ENCODE peak calls at places on chromosomes 12 and 14, in four cellular contexts. One of them, this sample, is unnamed. For H3K4me1, the result is how much of the 10 kb centered on the place peaks cover.

GRCh38 chr12:4015225-4016076 is 142.3 kb upstream of the PARP11 start:
- DNase-seq in HepG2: peak
- DNase-seq in H1: no peak
- DNase-seq in GM12878: no peak
- DNase-seq in this sample: no peak

GRCh38 chr14:101963611-101964296 is 619 bp upstream of the DYNC1H1 start:
- DNase-seq in GM12878: no peak
- DNase-seq in HepG2: no peak
- DNase-seq in H1: no peak
- DNase-seq in this sample: no peak

GRCh38 chr12:108389544-108389943 is 50.4 kb upstream of the CMKLR1 start:
- DNase-seq in H1: no peak
- DNase-seq in GM12878: no peak
- DNase-seq in HepG2: no peak
- DNase-seq in this sample: no peak

GRCh38 chr14:73227812-73228781 is 9.2 kb upstream of the PAPLN start:
- DNase-seq in GM12878: no peak
- DNase-seq in H1: no peak
- DNase-seq in HepG2: peak
- DNase-seq in this sample: no peak

GRCh38 chr14:102805454-102805891 is 28.2 kb downstream of the TRAF3 start:
- DNase-seq in GM12878: no peak
- DNase-seq in H1: no peak
- DNase-seq in HepG2: no peak
- DNase-seq in this sample: no peak

GRCh38 chr14:87049886-87050820 is 942.8 kb downstream of the GALC start:
- DNase-seq in HepG2: peak
- DNase-seq in GM12878: no peak
- DNase-seq in H1: peak
- DNase-seq in this sample: peak

GRCh38 chr14:89672636-89673279 is 255.7 kb upstream of the FOXN3 start:
- DNase-seq in GM12878: no peak
- DNase-seq in HepG2: peak
- DNase-seq in H1: no peak
- DNase-seq in this sample: no peak

GRCh38 chr14:50920482-50921225 is 23.6 kb downstream of the PYGL start:
- DNase-seq in GM12878: no peak
- DNase-seq in HepG2: peak
- DNase-seq in H1: no peak
- DNase-seq in this sample: no peak

GRCh38 chr14:101200650-101201516 is 297.4 kb upstream of the RTL1 start:
- DNase-seq in H1: peak
- DNase-seq in HepG2: no peak
- DNase-seq in GM12878: no peak
- DNase-seq in this sample: no peak

GRCh38 chr14:90518941-90519256 is 122.1 kb downstream of the CALM1 start:
- DNase-seq in H1: peak
- DNase-seq in HepG2: peak
- DNase-seq in GM12878: no peak
- DNase-seq in this sample: no peak

GRCh38 chr14:93019970-93020369 is 95.8 kb downstream of the ITPK1 start:
- DNase-seq in GM12878: no peak
- DNase-seq in H1: no peak
- DNase-seq in HepG2: peak
- DNase-seq in this sample: no peak

GRCh38 chr14:85625925-85626585 is 96.1 kb downstream of the FLRT2 start:
- DNase-seq in GM12878: no peak
- DNase-seq in HepG2: no peak
- DNase-seq in H1: no peak
- DNase-seq in this sample: no peak

GRCh38 chr12:113586461-113586860 is 114.8 kb upstream of the LHX5 start:
- DNase-seq in H1: no peak
- DNase-seq in GM12878: no peak
- DNase-seq in HepG2: no peak
- DNase-seq in this sample: no peak

GRCh38 chr12:120761581-120761980 is 36.0 kb downstream of the ACADS start:
- DNase-seq in HepG2: no peak
- DNase-seq in GM12878: no peak
- DNase-seq in H1: no peak
- DNase-seq in this sample: no peak

GRCh38 chr14:104783484-104784217 is 11.9 kb downstream of the AKT1 start:
- DNase-seq in H1: no peak
- DNase-seq in HepG2: no peak
- DNase-seq in GM12878: no peak
- DNase-seq in this sample: no peak

GRCh38 chr14:51581017-51581881 is 70.5 kb upstream of the FRMD6 start:
- DNase-seq in GM12878: no peak
- DNase-seq in HepG2: no peak
- DNase-seq in H1: no peak
- DNase-seq in this sample: no peak

GRCh38 chr12:3030821-3031415 is 46.3 kb upstream of the TSPAN9 start:
- DNase-seq in HepG2: no peak
- DNase-seq in GM12878: no peak
- DNase-seq in H1: no peak
- DNase-seq in this sample: no peak

GRCh38 chr12:13126494-13126893 is 23.0 kb upstream of the GSG1 start:
- DNase-seq in HepG2: no peak
- DNase-seq in H1: no peak
- DNase-seq in GM12878: no peak
- DNase-seq in this sample: no peak

GRCh38 chr12:49357099-49357678 is 10.1 kb upstream of the SPATS2 start:
- DNase-seq in GM12878: no peak
- DNase-seq in HepG2: no peak
- DNase-seq in H1: no peak
- DNase-seq in this sample: no peak

GRCh38 chr12:50241178-50241577 is 42.1 kb downstream of the LIMA1 start:
- DNase-seq in H1: no peak
- DNase-seq in GM12878: no peak
- DNase-seq in HepG2: peak
- DNase-seq in this sample: no peak

GRCh38 chr12:108482717-108483212 is 32.3 kb upstream of the FICD start:
- DNase-seq in H1: no peak
- DNase-seq in GM12878: no peak
- DNase-seq in HepG2: no peak
- DNase-seq in this sample: no peak

GRCh38 chr12:104456950-104457745 is 400 bp downstream of the CHST11 start:
- DNase-seq in GM12878: no peak
- DNase-seq in H1: peak
- DNase-seq in HepG2: no peak
- DNase-seq in this sample: peak

GRCh38 chr12:107091381-107091780 is 2.0 kb downstream of the CRY1 start:
- DNase-seq in HepG2: no peak
- DNase-seq in H1: no peak
- DNase-seq in GM12878: no peak
- DNase-seq in this sample: no peak

GRCh38 chr12:112734859-112735258 is 56.7 kb upstream of the RPH3A start:
- DNase-seq in HepG2: no peak
- DNase-seq in GM12878: no peak
- DNase-seq in H1: no peak
- DNase-seq in this sample: no peak

GRCh38 chr12:45168976-45169375 is 46.9 kb upstream of the ANO6 start:
- DNase-seq in GM12878: no peak
- DNase-seq in HepG2: no peak
- DNase-seq in H1: no peak
- DNase-seq in this sample: no peak

GRCh38 chr14:31887929-31888580 is 189.0 kb upstream of the ARHGAP5 start:
- DNase-seq in GM12878: no peak
- DNase-seq in HepG2: no peak
- DNase-seq in H1: no peak
- DNase-seq in this sample: no peak

GRCh38 chr12:128848371-128848770 is 4.9 kb upstream of the GLT1D1 start:
- DNase-seq in GM12878: no peak
- DNase-seq in HepG2: no peak
- DNase-seq in H1: no peak
- DNase-seq in this sample: no peak

GRCh38 chr12:131260970-131261369 is 307.3 kb downstream of the ADGRD1 start:
- DNase-seq in GM12878: no peak
- DNase-seq in H1: no peak
- DNase-seq in HepG2: no peak
- DNase-seq in this sample: no peak

GRCh38 chr12:100208834-100209233 is 8.2 kb downstream of the ACTR6 start:
- DNase-seq in H1: no peak
- DNase-seq in GM12878: no peak
- DNase-seq in HepG2: no peak
- DNase-seq in this sample: no peak

GRCh38 chr12:6508087-6508486 is 14.2 kb downstream of the NCAPD2 start:
- DNase-seq in HepG2: no peak
- DNase-seq in GM12878: no peak
- DNase-seq in H1: no peak
- DNase-seq in this sample: no peak

GRCh38 chr12:13173537-13173936 is 23.0 kb upstream of the EMP1 start:
- DNase-seq in HepG2: no peak
- DNase-seq in H1: peak
- DNase-seq in GM12878: peak
- DNase-seq in this sample: no peak

GRCh38 chr14:95875831-95876768 is 532 bp upstream of the TUNAR start:
- DNase-seq in HepG2: no peak
- DNase-seq in H1: peak
- DNase-seq in GM12878: no peak
- DNase-seq in this sample: no peak

GRCh38 chr12:124565071-124565491 is 2.3 kb downstream of the NCOR2 start:
- DNase-seq in HepG2: no peak
- DNase-seq in H1: peak
- DNase-seq in GM12878: no peak
- DNase-seq in this sample: no peak

GRCh38 chr14:101499080-101499479 is 62.2 kb upstream of the DIO3 start:
- DNase-seq in GM12878: no peak
- DNase-seq in H1: no peak
- DNase-seq in HepG2: no peak
- DNase-seq in this sample: no peak

GRCh38 chr14:30283822-30284446 is 275.0 kb upstream of the G2E3 start:
- DNase-seq in HepG2: peak
- DNase-seq in GM12878: no peak
- DNase-seq in H1: peak
- DNase-seq in this sample: peak

GRCh38 chr12:27922591-27923139 is 49.9 kb downstream of the PTHLH start:
- DNase-seq in H1: no peak
- DNase-seq in HepG2: no peak
- DNase-seq in GM12878: no peak
- DNase-seq in this sample: no peak

DNA sequence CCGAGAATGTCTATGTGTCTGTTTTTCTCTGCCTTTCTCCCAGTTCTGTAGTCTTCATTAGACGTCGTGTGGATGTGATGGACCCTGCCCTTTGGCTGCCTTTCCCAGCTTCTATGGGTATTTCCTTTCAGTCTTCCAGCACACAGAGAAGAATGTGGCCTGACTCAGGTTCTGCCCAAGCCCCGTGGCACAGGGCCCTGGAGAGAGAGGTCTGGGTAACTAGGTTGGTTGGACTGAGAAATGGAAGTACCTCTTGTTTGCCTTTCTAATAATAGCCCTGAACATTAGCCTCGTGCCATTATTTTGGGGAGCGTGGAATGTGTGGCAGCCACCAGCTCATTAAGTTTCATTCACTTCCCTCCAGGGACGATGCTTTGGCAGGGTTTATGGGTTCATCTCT is 3.9 kb downstream of the FOXJ2 start:
- DNase-seq in HepG2: no peak
- DNase-seq in H1: no peak
- DNase-seq in GM12878: no peak
- DNase-seq in this sample: no peak
- H3K4me1 ChIP-seq in HepG2: half or more
- H3K4me1 ChIP-seq in H1: under half
- H3K4me1 ChIP-seq in GM12878: under half
- H3K4me1 ChIP-seq in this sample: under half

DNA sequence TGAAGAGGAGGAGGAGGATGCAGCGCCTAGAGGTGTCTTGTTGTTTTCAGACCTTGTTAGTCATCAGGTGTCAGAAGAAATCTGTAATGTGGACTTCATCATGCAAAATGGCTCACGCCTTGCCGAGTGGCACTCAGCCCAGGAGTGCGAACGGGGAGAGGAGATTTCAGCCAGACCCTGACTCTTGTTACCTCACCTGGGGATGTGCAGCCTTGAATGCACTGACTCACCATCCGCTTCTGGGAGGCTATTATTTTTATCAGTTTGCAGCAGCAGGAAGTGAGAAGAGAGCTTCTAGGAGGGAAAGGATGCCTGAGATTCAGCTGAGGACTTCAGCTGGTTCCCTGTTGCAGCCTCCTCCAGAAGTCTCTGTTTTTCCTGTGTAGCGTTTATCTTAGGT is 48.1 kb upstream of the PLXNC1 start:
- DNase-seq in GM12878: no peak
- DNase-seq in H1: no peak
- DNase-seq in HepG2: no peak
- DNase-seq in this sample: no peak
- TF ChIP-seq SUZ12 in GM12878: no peak
- TF ChIP-seq SUZ12 in H1: no peak
- TF ChIP-seq SUZ12 in HepG2: no peak
- TF ChIP-seq SUZ12 in this sample: no peak

GRCh38 chr12:30695327-30696102 is at the start of gene IPO8:
- DNase-seq in GM12878: peak
- DNase-seq in HepG2: peak
- DNase-seq in H1: peak
- DNase-seq in this sample: peak
- H3K4me1 ChIP-seq in GM12878: under half
- H3K4me1 ChIP-seq in HepG2: under half
- H3K4me1 ChIP-seq in H1: under half
- H3K4me1 ChIP-seq in this sample: under half

GRCh38 chr14:21960636-21961035 is 287.0 kb upstream of the OR4E1 start:
- DNase-seq in H1: no peak
- DNase-seq in GM12878: no peak
- DNase-seq in HepG2: no peak
- DNase-seq in this sample: no peak

GRCh38 chr14:21964180-21964579 is 290.6 kb upstream of the OR4E1 start:
- DNase-seq in GM12878: no peak
- DNase-seq in HepG2: no peak
- DNase-seq in H1: no peak
- DNase-seq in this sample: no peak

GRCh38 chr14:21965042-21965441 is 291.4 kb upstream of the OR4E1 start:
- DNase-seq in H1: no peak
- DNase-seq in GM12878: no peak
- DNase-seq in HepG2: no peak
- DNase-seq in this sample: no peak
- TF ChIP-seq SUZ12 in H1: no peak
- TF ChIP-seq SUZ12 in GM12878: no peak
- TF ChIP-seq SUZ12 in HepG2: no peak
- TF ChIP-seq SUZ12 in this sample: no peak